ENCODE peak calls at places on chromosomes 5 and 9, in eight cellular contexts. N, U, V, P, W, M, A and I are unnamed samples.

GRCh38 chr5:127358782-127359181 is 68.2 kb downstream of the MEGF10 start:
- DNase-seq in N (no peak), U (no peak), V (no peak), P (no peak), W (no peak), M (no peak), A (no peak), I (no peak)

GRCh38 chr9:33320568-33321261 is 30.4 kb downstream of the NFX1 start:
- DNase-seq in N (no peak), U (no peak), V (no peak), P (no peak), W (no peak), M (no peak), A (peak), I (peak)

GRCh38 chr9:36772449-36773370 is 200.0 kb downstream of the MELK start:
- DNase-seq in N (no peak), U (no peak), V (no peak), P (peak), W (peak), M (peak), A (peak), I (peak)

GRCh38 chr5:150411245-150411979 is 1.3 kb downstream of the CD74 start:
- DNase-seq in N (peak), U (peak), V (peak), P (peak), W (no peak), M (peak), A (peak), I (peak)

GRCh38 chr9:33232866-33233265 is 7.1 kb upstream of the SPINK4 start:
- DNase-seq in N (no peak), U (no peak), V (no peak), P (no peak), W (no peak), M (no peak), A (no peak), I (no peak)

GRCh38 chr9:74760031-74760700 is 127.6 kb downstream of the TRPM6 start:
- DNase-seq in N (no peak), U (no peak), V (no peak), P (no peak), W (no peak), M (no peak), A (peak), I (peak)

GRCh38 chr5:171424726-171425125 is 5.3 kb downstream of the FGF18 start:
- DNase-seq in N (no peak), U (no peak), V (peak), P (no peak), W (peak), M (no peak), A (no peak), I (no peak)

GRCh38 chr5:89556215-89557009 is 673.4 kb upstream of the MEF2C start:
- DNase-seq in N (no peak), U (no peak), V (no peak), P (no peak), W (no peak), M (no peak), A (peak), I (peak)

GRCh38 chr9:136326061-136326776 is 1.1 kb upstream of the GPSM1 start:
- DNase-seq in N (no peak), U (no peak), V (no peak), P (no peak), W (no peak), M (no peak), A (no peak), I (peak)

GRCh38 chr9:89435315-89435823 is 62.5 kb downstream of the SEMA4D start:
- DNase-seq in N (no peak), U (peak), V (no peak), P (no peak), W (peak), M (no peak), A (peak), I (no peak)

GRCh38 chr5:29950416-29951145 is 1242.9 kb upstream of the CDH6 start:
- DNase-seq in N (no peak), U (no peak), V (no peak), P (no peak), W (no peak), M (no peak), A (no peak), I (no peak)

GRCh38 chr9:113956901-113957777 is 81.0 kb downstream of the ZNF618 start:
- DNase-seq in N (no peak), U (no peak), V (no peak), P (no peak), W (no peak), M (no peak), A (no peak), I (peak)

GRCh38 chr9:68643901-68644809 is 60.9 kb upstream of the PIP5K1B start:
- DNase-seq in N (no peak), U (no peak), V (no peak), P (peak), W (no peak), M (peak), A (no peak), I (no peak)

GRCh38 chr5:74639538-74640449 is 734 bp downstream of the ENC1 start:
- DNase-seq in N (peak), U (peak), V (peak), P (peak), W (no peak), M (peak), A (peak), I (peak)

GRCh38 chr5:119031047-119031886 is 39.6 kb upstream of the DMXL1 start:
- DNase-seq in N (no peak), U (no peak), V (no peak), P (no peak), W (no peak), M (peak), A (no peak), I (no peak)

GRCh38 chr9:93686880-93687236 is 110.5 kb downstream of the PHF2 start:
- DNase-seq in N (no peak), U (no peak), V (no peak), P (no peak), W (no peak), M (no peak), A (no peak), I (no peak)

GRCh38 chr5:18744990-18745590 is 1110.8 kb downstream of the TAF11L14 start:
- DNase-seq in N (peak), U (peak), V (peak), P (peak), W (no peak), M (peak), A (no peak), I (no peak)

GRCh38 chr9:127634698-127635097 is 22.6 kb downstream of the STXBP1 start:
- DNase-seq in N (no peak), U (no peak), V (no peak), P (no peak), W (peak), M (no peak), A (peak), I (no peak)